ENCODE peak calls at places on chromosomes 3 and 15, in four cellular contexts. One of them, this sample, is unnamed.

GRCh38 chr3:37114251-37115145 is 59.9 kb downstream of the LRRFIP2 start:
- DNase-seq in fibroblast of lung: peak
- DNase-seq in SJCRH30: no peak
- DNase-seq in uterus: no peak
- DNase-seq in this sample: no peak

GRCh38 chr15:83498374-83498773 is 51.2 kb downstream of the SH3GL3 start:
- DNase-seq in fibroblast of lung: no peak
- DNase-seq in SJCRH30: no peak
- DNase-seq in uterus: no peak
- DNase-seq in this sample: no peak

GRCh38 chr15:69074843-69075224 is 60.3 kb downstream of the NOX5 start:
- DNase-seq in fibroblast of lung: peak
- DNase-seq in SJCRH30: peak
- DNase-seq in uterus: no peak
- DNase-seq in this sample: no peak

GRCh38 chr3:87958289-87958688 is 100.5 kb downstream of the CGGBP1 start:
- DNase-seq in fibroblast of lung: no peak
- DNase-seq in SJCRH30: no peak
- DNase-seq in uterus: no peak
- DNase-seq in this sample: no peak

GRCh38 chr15:68333775-68334470 is 56.4 kb downstream of the FEM1B start:
- DNase-seq in fibroblast of lung: peak
- DNase-seq in SJCRH30: peak
- DNase-seq in uterus: peak
- DNase-seq in this sample: no peak

GRCh38 chr3:188178293-188178950 is 24.5 kb downstream of the LPP start:
- DNase-seq in fibroblast of lung: no peak
- DNase-seq in SJCRH30: no peak
- DNase-seq in uterus: peak
- DNase-seq in this sample: no peak

GRCh38 chr15:50055333-50056278 is 63.4 kb downstream of the ATP8B4 start:
- DNase-seq in fibroblast of lung: peak
- DNase-seq in SJCRH30: no peak
- DNase-seq in uterus: no peak
- DNase-seq in this sample: no peak

GRCh38 chr3:46371802-46372340 is 1.1 kb downstream of the CCR5 start:
- DNase-seq in fibroblast of lung: no peak
- DNase-seq in SJCRH30: no peak
- DNase-seq in uterus: no peak
- DNase-seq in this sample: no peak

GRCh38 chr3:138418556-138419206 is 15.7 kb upstream of the ESYT3 start:
- DNase-seq in fibroblast of lung: peak
- DNase-seq in SJCRH30: peak
- DNase-seq in uterus: no peak
- DNase-seq in this sample: no peak

GRCh38 chr3:177683619-177684018 is 486.3 kb upstream of the TBL1XR1 start:
- DNase-seq in fibroblast of lung: no peak
- DNase-seq in SJCRH30: no peak
- DNase-seq in uterus: no peak
- DNase-seq in this sample: no peak

GRCh38 chr15:31352911-31353811 is 26.5 kb downstream of the KLF13 start:
- DNase-seq in fibroblast of lung: peak
- DNase-seq in SJCRH30: peak
- DNase-seq in uterus: peak
- DNase-seq in this sample: no peak

GRCh38 chr3:38149701-38150100 is 11.2 kb downstream of the MYD88 start:
- DNase-seq in fibroblast of lung: no peak
- DNase-seq in SJCRH30: no peak
- DNase-seq in uterus: no peak
- DNase-seq in this sample: no peak

GRCh38 chr3:157335677-157336076 is 101.0 kb upstream of the PTX3 start:
- DNase-seq in fibroblast of lung: peak
- DNase-seq in SJCRH30: peak
- DNase-seq in uterus: no peak
- DNase-seq in this sample: no peak

GRCh38 chr3:144282313-144282712 is 310.7 kb downstream of the DIPK2A start:
- DNase-seq in fibroblast of lung: no peak
- DNase-seq in SJCRH30: no peak
- DNase-seq in uterus: no peak
- DNase-seq in this sample: no peak

GRCh38 chr3:82281205-82281604 is 519.8 kb upstream of the GBE1 start:
- DNase-seq in fibroblast of lung: no peak
- DNase-seq in SJCRH30: peak
- DNase-seq in uterus: no peak
- DNase-seq in this sample: no peak

GRCh38 chr3:64554086-64554920 is 133.5 kb downstream of the ADAMTS9 start:
- DNase-seq in fibroblast of lung: peak
- DNase-seq in SJCRH30: no peak
- DNase-seq in uterus: peak
- DNase-seq in this sample: no peak

GRCh38 chr15:62845239-62846126 is 197.1 kb upstream of the TPM1 start:
- DNase-seq in fibroblast of lung: no peak
- DNase-seq in SJCRH30: no peak
- DNase-seq in uterus: no peak
- DNase-seq in this sample: no peak

GRCh38 chr3:119235151-119235550 is 5.5 kb downstream of the B4GALT4 start:
- DNase-seq in fibroblast of lung: no peak
- DNase-seq in SJCRH30: no peak
- DNase-seq in uterus: no peak
- DNase-seq in this sample: no peak

GRCh38 chr15:73908030-73908821 is 18.0 kb upstream of the LOXL1 start:
- DNase-seq in fibroblast of lung: peak
- DNase-seq in SJCRH30: peak
- DNase-seq in uterus: peak
- DNase-seq in this sample: peak

GRCh38 chr3:190059242-190059590 is 61.5 kb downstream of the P3H2 start:
- DNase-seq in fibroblast of lung: no peak
- DNase-seq in SJCRH30: peak
- DNase-seq in uterus: no peak
- DNase-seq in this sample: no peak

GRCh38 chr15:63439536-63440264 is 58.1 kb upstream of the CA12 start:
- DNase-seq in fibroblast of lung: no peak
- DNase-seq in SJCRH30: peak
- DNase-seq in uterus: no peak
- DNase-seq in this sample: no peak

GRCh38 chr3:38577089-38578080 is 72.1 kb downstream of the SCN5A start:
- DNase-seq in fibroblast of lung: no peak
- DNase-seq in SJCRH30: no peak
- DNase-seq in uterus: no peak
- DNase-seq in this sample: no peak

GRCh38 chr3:123335007-123335670 is 113.8 kb downstream of the ADCY5 start:
- DNase-seq in fibroblast of lung: no peak
- DNase-seq in SJCRH30: no peak
- DNase-seq in uterus: no peak
- DNase-seq in this sample: no peak

GRCh38 chr3:67006460-67006859 is 8.4 kb downstream of the KBTBD8 start:
- DNase-seq in fibroblast of lung: peak
- DNase-seq in SJCRH30: no peak
- DNase-seq in uterus: no peak
- DNase-seq in this sample: no peak

GRCh38 chr3:139302084-139302800 is 41.6 kb upstream of the MRPS22 start:
- DNase-seq in fibroblast of lung: peak
- DNase-seq in SJCRH30: peak
- DNase-seq in uterus: peak
- DNase-seq in this sample: no peak

GRCh38 chr3:126852536-126852935 is 130.4 kb upstream of the PLXNA1 start:
- DNase-seq in fibroblast of lung: no peak
- DNase-seq in SJCRH30: no peak
- DNase-seq in uterus: no peak
- DNase-seq in this sample: no peak

GRCh38 chr15:96325579-96326331 is 4.7 kb upstream of the NR2F2 start:
- DNase-seq in fibroblast of lung: peak
- DNase-seq in SJCRH30: peak
- DNase-seq in uterus: no peak
- DNase-seq in this sample: no peak

GRCh38 chr15:92947071-92947730 is 47.1 kb downstream of the CHD2 start:
- DNase-seq in fibroblast of lung: no peak
- DNase-seq in SJCRH30: no peak
- DNase-seq in uterus: no peak
- DNase-seq in this sample: no peak

DNA sequence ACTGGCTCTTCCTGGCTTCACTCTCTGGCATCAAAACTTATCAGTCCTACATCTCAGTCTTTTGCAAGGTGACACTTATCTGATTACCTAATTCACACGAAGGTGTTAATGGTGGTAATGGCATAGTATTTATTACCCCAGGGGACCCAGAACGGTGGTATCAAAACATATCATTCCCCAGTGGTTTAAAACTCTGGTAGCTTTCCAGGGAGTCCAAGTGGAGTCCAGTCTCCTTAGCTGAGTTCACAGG is 41.3 kb downstream of the SMAD3 start:
- DNase-seq in fibroblast of lung: no peak
- DNase-seq in SJCRH30: no peak
- DNase-seq in uterus: no peak
- DNase-seq in this sample: no peak
- H3K27ac ChIP-seq in fibroblast of lung: peak
- H3K27ac ChIP-seq in SJCRH30: peak
- H3K27ac ChIP-seq in uterus: peak
- H3K27ac ChIP-seq in this sample: no peak

GRCh38 chr3:179098388-179099077 is 26.9 kb upstream of the ZMAT3 start:
- DNase-seq in fibroblast of lung: peak
- DNase-seq in SJCRH30: peak
- DNase-seq in uterus: no peak
- DNase-seq in this sample: no peak
- H3K27ac ChIP-seq in fibroblast of lung: no peak
- H3K27ac ChIP-seq in SJCRH30: no peak
- H3K27ac ChIP-seq in uterus: peak
- H3K27ac ChIP-seq in this sample: no peak

GRCh38 chr15:61831505-61831921 is 228.7 kb downstream of the VPS13C start:
- DNase-seq in fibroblast of lung: no peak
- DNase-seq in SJCRH30: peak
- DNase-seq in uterus: no peak
- DNase-seq in this sample: no peak
- H3K27ac ChIP-seq in fibroblast of lung: no peak
- H3K27ac ChIP-seq in SJCRH30: no peak
- H3K27ac ChIP-seq in uterus: no peak
- H3K27ac ChIP-seq in this sample: no peak

DNA sequence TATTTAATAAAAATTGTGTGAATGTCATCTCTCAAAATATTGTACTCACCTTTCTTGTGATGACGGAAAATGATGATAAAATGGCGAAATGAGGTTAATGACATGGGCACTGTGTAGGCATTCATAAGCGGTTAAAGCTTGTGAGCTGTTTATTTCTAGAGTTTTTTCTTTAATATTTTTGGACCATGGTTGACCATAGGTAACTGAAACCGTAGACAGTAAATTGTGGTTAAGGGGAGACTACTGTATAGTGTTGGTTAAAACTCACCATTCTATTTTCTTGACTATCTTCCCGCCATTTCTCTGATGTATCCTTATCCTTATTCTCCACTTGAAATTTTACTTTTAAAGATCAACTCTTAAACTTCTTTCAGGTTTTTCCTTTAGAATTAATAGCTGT is 14.5 kb downstream of the RNF111 start:
- DNase-seq in fibroblast of lung: no peak
- DNase-seq in SJCRH30: no peak
- DNase-seq in uterus: no peak
- DNase-seq in this sample: no peak
- H3K27ac ChIP-seq in fibroblast of lung: no peak
- H3K27ac ChIP-seq in SJCRH30: no peak
- H3K27ac ChIP-seq in uterus: no peak
- H3K27ac ChIP-seq in this sample: no peak

DNA sequence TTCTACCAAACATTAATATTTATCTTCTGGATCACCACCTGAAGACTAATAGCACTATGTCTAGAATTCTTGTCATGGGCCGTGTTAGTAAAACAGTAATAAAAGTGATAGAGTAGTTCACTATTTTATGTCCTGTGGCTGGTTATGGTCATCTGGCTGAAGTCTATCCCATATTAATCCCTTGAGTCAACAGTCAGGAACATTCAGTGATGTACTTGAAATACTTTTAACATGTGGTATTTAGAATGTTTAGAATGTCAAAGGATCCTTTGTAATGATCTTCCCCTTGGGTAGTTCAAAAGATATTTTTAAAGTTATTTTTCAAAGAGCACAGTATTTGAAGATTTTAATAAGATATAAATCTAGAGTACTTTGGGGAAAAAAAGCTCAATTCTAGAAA is 117.0 kb downstream of the MBNL1 start:
- DNase-seq in fibroblast of lung: peak
- DNase-seq in SJCRH30: peak
- DNase-seq in uterus: no peak
- DNase-seq in this sample: no peak
- H3K27ac ChIP-seq in fibroblast of lung: peak
- H3K27ac ChIP-seq in SJCRH30: no peak
- H3K27ac ChIP-seq in uterus: peak
- H3K27ac ChIP-seq in this sample: peak

GRCh38 chr3:154130540-154130939 is 9.3 kb downstream of the ARHGEF26 start:
- DNase-seq in fibroblast of lung: no peak
- DNase-seq in SJCRH30: no peak
- DNase-seq in uterus: no peak
- DNase-seq in this sample: no peak

GRCh38 chr3:154135511-154136173 is 14.5 kb downstream of the ARHGEF26 start:
- DNase-seq in fibroblast of lung: no peak
- DNase-seq in SJCRH30: no peak
- DNase-seq in uterus: no peak
- DNase-seq in this sample: no peak

GRCh38 chr3:154132777-154133375 is 11.7 kb downstream of the ARHGEF26 start:
- DNase-seq in fibroblast of lung: peak
- DNase-seq in SJCRH30: no peak
- DNase-seq in uterus: no peak
- DNase-seq in this sample: no peak

GRCh38 chr3:154129625-154130024 is 8.4 kb downstream of the ARHGEF26 start:
- DNase-seq in fibroblast of lung: peak
- DNase-seq in SJCRH30: no peak
- DNase-seq in uterus: no peak
- DNase-seq in this sample: no peak

GRCh38 chr3:154131850-154132249 is 10.7 kb downstream of the ARHGEF26 start:
- DNase-seq in fibroblast of lung: no peak
- DNase-seq in SJCRH30: no peak
- DNase-seq in uterus: no peak
- DNase-seq in this sample: no peak
- H3K27ac ChIP-seq in fibroblast of lung: no peak
- H3K27ac ChIP-seq in SJCRH30: no peak
- H3K27ac ChIP-seq in uterus: no peak
- H3K27ac ChIP-seq in this sample: no peak

GRCh38 chr3:152243301-152243711 is 25.4 kb upstream of the MBNL1 start:
- DNase-seq in fibroblast of lung: no peak
- DNase-seq in SJCRH30: no peak
- DNase-seq in uterus: no peak
- DNase-seq in this sample: no peak
- H3K27ac ChIP-seq in fibroblast of lung: no peak
- H3K27ac ChIP-seq in SJCRH30: no peak
- H3K27ac ChIP-seq in uterus: no peak
- H3K27ac ChIP-seq in this sample: no peak

GRCh38 chr3:65968996-65969395 is 69.7 kb downstream of the MAGI1 start:
- DNase-seq in fibroblast of lung: no peak
- DNase-seq in SJCRH30: no peak
- DNase-seq in uterus: no peak
- DNase-seq in this sample: no peak

GRCh38 chr3:65972765-65973164 is 66.0 kb downstream of the MAGI1 start:
- DNase-seq in fibroblast of lung: no peak
- DNase-seq in SJCRH30: no peak
- DNase-seq in uterus: no peak
- DNase-seq in this sample: no peak

GRCh38 chr3:65974505-65974904 is 64.2 kb downstream of the MAGI1 start:
- DNase-seq in fibroblast of lung: no peak
- DNase-seq in SJCRH30: no peak
- DNase-seq in uterus: no peak
- DNase-seq in this sample: no peak

GRCh38 chr3:65975031-65975430 is 63.7 kb downstream of the MAGI1 start:
- DNase-seq in fibroblast of lung: no peak
- DNase-seq in SJCRH30: no peak
- DNase-seq in uterus: no peak
- DNase-seq in this sample: no peak

GRCh38 chr3:65971281-65972252 is 67.2 kb downstream of the MAGI1 start:
- DNase-seq in fibroblast of lung: no peak
- DNase-seq in SJCRH30: peak
- DNase-seq in uterus: no peak
- DNase-seq in this sample: no peak
- H3K27ac ChIP-seq in fibroblast of lung: no peak
- H3K27ac ChIP-seq in SJCRH30: peak
- H3K27ac ChIP-seq in uterus: no peak
- H3K27ac ChIP-seq in this sample: no peak